ENCODE peak calls at places on chromosomes 3 and 15, in seven cellular contexts. N is ascending aorta, V is left ventricle myocardium inferior, P is psoas muscle, M is lower lobe of right lung, J is colonic mucosa, T is hepatocyte. Y is an unnamed sample.

GRCh38 chr3:8298021-8298954 is 203.3 kb upstream of the LMCD1 start:
- DNase-seq in T (no peak), M (no peak), J (no peak), P (no peak), V (no peak), N (no peak), Y (no peak)

GRCh38 chr3:137687181-137687880 is 76.8 kb upstream of the SOX14 start:
- DNase-seq in T (peak; percentile 33), M (no peak), N (no peak), J (no peak), V (no peak), P (no peak), Y (no peak)

GRCh38 chr15:51837784-51838183 is 8.3 kb downstream of the TMOD3 start:
- DNase-seq in T (no peak), V (no peak), J (no peak), M (no peak), N (no peak), P (no peak), Y (no peak)

GRCh38 chr3:42402394-42403100 is 7.9 kb downstream of the LYZL4 start:
- DNase-seq in P (no peak), T (no peak), N (no peak), J (no peak), V (no peak), M (no peak), Y (no peak)

GRCh38 chr3:197501496-197501878 is 54.3 kb downstream of the BDH1 start:
- DNase-seq in N (no peak), V (no peak), M (no peak), P (no peak), T (no peak), J (peak; percentile 85), Y (no peak)

GRCh38 chr15:72342385-72342784 is 22.4 kb upstream of the CELF6 start:
- DNase-seq in M (no peak), V (no peak), N (no peak), P (peak; percentile 51), J (no peak), T (peak; percentile 30), Y (peak; percentile 43)

GRCh38 chr3:52290596-52291507 is 3.2 kb downstream of the GLYCTK start:
- DNase-seq in M (peak; percentile 34), J (no peak), T (no peak), P (no peak), V (no peak), N (no peak), Y (no peak)

GRCh38 chr3:51963951-51964451 is 3.3 kb downstream of the PCBP4 start:
- DNase-seq in N (no peak), P (peak; percentile 82), M (no peak), T (no peak), V (no peak), J (no peak), Y (no peak)

DNA sequence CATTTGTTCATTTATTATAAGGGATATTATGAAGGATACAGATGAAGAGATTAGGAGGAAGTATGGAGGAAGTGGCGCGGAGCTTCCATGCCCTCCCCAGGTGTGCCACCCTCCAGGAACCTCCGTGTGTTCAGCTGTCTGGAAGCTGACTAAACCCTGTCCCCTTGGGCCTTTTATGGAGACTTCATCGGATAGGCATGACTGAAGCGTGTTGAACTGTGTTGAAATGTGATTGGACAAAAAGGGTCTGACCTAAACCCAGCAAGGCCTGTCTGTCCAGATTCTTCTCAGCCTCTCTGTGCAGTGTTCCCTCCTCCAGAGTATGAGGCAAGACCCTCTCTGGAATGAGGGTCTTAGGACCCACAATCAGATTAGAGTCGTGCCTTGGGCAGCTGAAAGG is 31.7 kb downstream of the HACD3 start:
- DNase-seq in M (no peak), J (no peak), V (no peak), N (no peak), T (peak; percentile 15), P (no peak), Y (no peak)
- H3K36me3 ChIP-seq in M (peaks cover 76% of the 10 kb centered on the region), J (peaks cover 3% of the 10 kb centered on the region), V (peaks cover 74% of the 10 kb centered on the region), N (peaks cover 33% of the 10 kb centered on the region), T (no peaks in the 10 kb centered on the region), P (peaks cover 87% of the 10 kb centered on the region), Y (no peaks in the 10 kb centered on the region)

DNA sequence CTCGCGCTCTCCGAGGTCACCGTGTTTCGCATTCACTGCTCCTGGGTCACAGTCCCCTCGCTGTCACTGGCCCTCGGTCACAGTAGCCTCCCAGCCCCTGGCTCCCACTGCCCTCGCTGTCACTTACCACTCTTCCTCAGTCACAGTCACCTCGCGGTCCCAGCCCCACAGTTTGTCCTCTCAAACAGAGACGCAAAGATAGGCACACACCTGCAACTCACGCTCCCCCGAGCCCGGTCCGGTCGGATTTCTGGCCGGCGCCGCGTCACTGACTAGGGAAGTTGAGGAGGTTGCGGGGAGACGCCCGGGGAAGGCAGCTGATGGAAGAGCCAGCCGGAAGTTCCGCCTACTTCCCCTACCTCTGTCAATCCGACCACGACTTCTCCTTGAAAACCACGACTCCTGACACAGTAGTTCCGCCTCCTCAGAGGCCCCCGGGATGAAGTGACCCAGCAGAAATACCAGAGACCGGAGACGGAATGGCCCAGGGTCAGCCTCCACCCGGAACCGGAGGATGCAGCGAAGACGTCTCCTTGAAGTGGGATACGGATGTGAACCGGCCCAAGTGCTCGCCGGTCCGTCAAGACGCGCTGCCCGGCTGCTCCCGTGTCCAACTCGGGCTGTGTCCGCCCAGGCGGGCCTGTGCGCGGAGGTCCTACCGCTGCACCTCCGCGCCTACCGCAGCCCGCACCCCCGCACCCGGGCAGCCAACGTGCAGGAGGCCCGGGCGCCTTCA is at the start of gene PCYT1A:
- DNase-seq in T (peak; percentile 95), V (peak; percentile 90), J (peak; percentile 93), P (peak; percentile 96), N (peak; percentile 96), M (peak; percentile 95), Y (peak; percentile 97)
- TF ChIP-seq CTCF in T (no peak), V (no peak), J (no peak), P (no peak), N (no peak), M (no peak), Y (no peak)

DNA sequence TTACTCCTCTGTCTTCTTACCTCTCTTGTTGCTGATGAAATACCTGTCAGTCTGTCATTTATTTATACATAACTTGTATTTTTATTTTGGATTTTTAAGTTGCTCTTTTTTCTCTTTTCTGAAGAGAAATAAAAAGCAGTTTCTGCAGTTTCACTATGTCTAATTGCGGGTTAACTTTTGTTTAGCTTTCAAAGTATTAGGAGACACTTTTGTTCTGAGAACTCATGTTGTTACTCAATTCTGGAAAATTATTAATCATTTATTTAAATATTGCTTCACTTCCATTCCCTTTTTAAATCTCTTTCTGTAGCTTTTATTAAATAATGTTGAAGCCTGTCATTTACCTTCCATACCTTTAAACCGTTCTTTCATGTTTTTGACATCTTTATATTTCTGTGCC is 29.2 kb downstream of the MYLK start:
- DNase-seq in P (no peak), N (no peak), J (no peak), M (no peak), T (no peak), V (no peak), Y (no peak)
- H3K9me3 ChIP-seq in P (no peaks in the 10 kb centered on the region), N (peaks cover 18% of the 10 kb centered on the region), J (no peaks in the 10 kb centered on the region), M (peaks cover 5% of the 10 kb centered on the region), T (no peaks in the 10 kb centered on the region), V (peaks cover 19% of the 10 kb centered on the region), Y (no peaks in the 10 kb centered on the region)

DNA sequence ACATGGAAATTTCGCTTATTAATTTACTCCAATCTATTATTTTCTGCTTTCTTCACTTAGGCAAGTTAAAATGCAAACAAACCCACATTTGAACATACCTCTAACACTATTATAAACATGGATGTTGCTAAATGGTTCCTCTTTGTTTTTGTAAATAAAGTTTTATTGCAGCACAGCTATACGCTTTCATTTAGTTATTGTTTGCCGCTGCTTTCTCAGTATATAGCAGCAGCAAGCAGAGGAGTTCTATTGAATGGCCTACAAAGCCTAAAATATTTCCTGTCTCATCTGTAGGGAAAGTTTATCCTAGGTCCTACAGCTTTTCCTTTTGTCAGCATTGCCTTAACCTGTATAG is 7.9 kb upstream of the CHD2 start:
- DNase-seq in T (no peak), P (no peak), N (no peak), V (no peak), J (no peak), M (no peak), Y (no peak)
- H3K36me3 ChIP-seq in T (peaks cover 6% of the 10 kb centered on the region), P (peaks cover 92% of the 10 kb centered on the region), N (peaks cover 39% of the 10 kb centered on the region), V (peaks cover 80% of the 10 kb centered on the region), J (peaks cover 3% of the 10 kb centered on the region), M (peaks cover 94% of the 10 kb centered on the region), Y (peaks cover 4% of the 10 kb centered on the region)

GRCh38 chr3:61561374-61562041 is at the start of gene PTPRG:
- DNase-seq in T (peak; percentile 96), N (peak; percentile 94), P (peak; percentile 95), M (peak; percentile 85), V (peak; percentile 91), J (peak; percentile 88), Y (peak; percentile 95)

GRCh38 chr3:61562042-61562809 is 855 bp downstream of the PTPRG start:
- DNase-seq in T (peak; percentile 51), M (no peak), J (peak; percentile 26), P (peak; percentile 69), V (peak; percentile 31), N (no peak), Y (no peak)

GRCh38 chr3:61562810-61563613 is 1.6 kb downstream of the PTPRG start:
- DNase-seq in N (peak; percentile 65), J (peak; percentile 33), V (peak; percentile 45), P (peak; percentile 69), M (peak; percentile 50), T (peak; percentile 44), Y (peak; percentile 35)

GRCh38 chr3:61559108-61559731 is 2.2 kb upstream of the PTPRG start:
- DNase-seq in N (no peak), J (no peak), P (no peak), M (no peak), T (peak; percentile 16), V (no peak), Y (no peak)

DNA sequence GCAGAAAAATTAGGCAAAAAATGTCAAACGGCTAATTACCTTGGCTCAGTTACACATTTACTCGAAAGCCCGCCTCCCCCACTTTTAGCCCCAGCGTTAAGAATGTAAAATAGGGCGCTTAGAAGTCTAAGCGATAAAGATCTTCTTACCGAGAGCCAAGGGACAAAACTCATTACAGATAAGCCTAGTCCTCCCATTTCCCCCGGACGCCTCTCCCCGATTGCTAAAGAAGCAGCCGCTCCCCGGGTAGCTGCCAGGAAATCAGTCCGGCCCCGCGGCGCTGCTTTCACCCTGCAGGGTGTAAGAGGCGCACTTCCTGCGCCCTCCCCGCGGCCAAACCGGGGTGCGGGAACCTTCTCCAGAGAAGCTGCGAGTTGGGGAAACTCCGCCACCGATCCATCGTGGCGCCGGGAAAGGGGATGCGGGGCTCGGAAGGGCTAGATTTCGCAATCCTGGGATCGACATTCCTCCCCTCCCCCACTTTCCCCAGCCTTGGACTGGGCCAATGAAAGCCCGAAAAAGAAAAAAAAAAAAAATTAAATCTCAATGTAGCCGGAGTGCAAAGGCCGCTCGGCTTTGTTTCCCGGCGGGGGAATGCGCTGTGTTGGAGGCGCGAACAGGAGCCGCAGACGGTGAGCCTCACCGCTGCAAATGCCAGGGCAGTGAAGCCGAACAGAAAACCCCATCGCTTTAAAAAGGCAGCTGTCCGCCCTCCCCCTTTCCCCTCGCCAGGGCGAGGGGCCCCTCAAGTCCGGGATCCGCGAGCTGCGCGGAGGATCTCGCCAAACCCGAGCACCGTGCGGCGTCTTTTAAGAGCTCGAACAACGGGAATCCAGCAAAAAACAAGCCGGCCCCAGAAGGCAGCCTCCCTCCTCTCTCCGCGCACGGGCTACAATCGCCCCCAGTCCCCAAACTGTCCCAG is 658 bp upstream of the PTPRG start:
- DNase-seq in V (peak; percentile 88), P (peak; percentile 92), J (peak; percentile 83), N (peak; percentile 92), T (peak; percentile 90), M (peak; percentile 84), Y (peak; percentile 79)
- TF ChIP-seq CTCF in V (peak; percentile 44), P (peak; percentile 29), J (no peak), N (no peak), T (no peak), M (no peak), Y (peak; percentile 0)